ENCODE peak calls at places on chromosomes 5 and 9, in four cellular contexts. One of them, this sample, is unnamed.

GRCh38 chr5:6342689-6343315 is 35.5 kb downstream of the MED10 start:
- DNase-seq in HepG2: no peak
- DNase-seq in GM12878: no peak
- DNase-seq in K562: no peak
- DNase-seq in this sample: no peak

GRCh38 chr5:80713640-80714039 is 58.9 kb upstream of the DHFR start:
- DNase-seq in K562: no peak
- DNase-seq in HepG2: no peak
- DNase-seq in GM12878: no peak
- DNase-seq in this sample: no peak

GRCh38 chr5:132500931-132501628 is 10.5 kb upstream of the IRF1 start:
- DNase-seq in GM12878: no peak
- DNase-seq in K562: peak
- DNase-seq in HepG2: peak
- DNase-seq in this sample: peak

GRCh38 chr5:84306617-84307016 is 78.1 kb downstream of the EDIL3 start:
- DNase-seq in K562: no peak
- DNase-seq in HepG2: no peak
- DNase-seq in GM12878: no peak
- DNase-seq in this sample: no peak

GRCh38 chr5:66897355-66897754 is 299.2 kb downstream of the CD180 start:
- DNase-seq in HepG2: no peak
- DNase-seq in K562: no peak
- DNase-seq in GM12878: no peak
- DNase-seq in this sample: no peak

GRCh38 chr9:71685394-71685793 is 82.9 kb downstream of the CEMIP2 start:
- DNase-seq in GM12878: no peak
- DNase-seq in K562: no peak
- DNase-seq in HepG2: no peak
- DNase-seq in this sample: no peak

GRCh38 chr5:67538855-67539506 is 342.4 kb upstream of the CD180 start:
- DNase-seq in GM12878: no peak
- DNase-seq in K562: no peak
- DNase-seq in HepG2: no peak
- DNase-seq in this sample: no peak

GRCh38 chr9:23621166-23621565 is 204.9 kb downstream of the ELAVL2 start:
- DNase-seq in GM12878: no peak
- DNase-seq in HepG2: no peak
- DNase-seq in K562: no peak
- DNase-seq in this sample: no peak

GRCh38 chr5:170757182-170757601 is 26.3 kb upstream of the GABRP start:
- DNase-seq in K562: no peak
- DNase-seq in HepG2: peak
- DNase-seq in GM12878: peak
- DNase-seq in this sample: no peak

GRCh38 chr9:123314617-123315016 is 41.4 kb upstream of the CRB2 start:
- DNase-seq in HepG2: no peak
- DNase-seq in K562: no peak
- DNase-seq in GM12878: no peak
- DNase-seq in this sample: no peak

GRCh38 chr9:129322022-129322621 is 144.1 kb upstream of the IER5L start:
- DNase-seq in HepG2: no peak
- DNase-seq in GM12878: no peak
- DNase-seq in K562: no peak
- DNase-seq in this sample: no peak

GRCh38 chr9:25048098-25048497 is 502.4 kb upstream of the IZUMO3 start:
- DNase-seq in GM12878: no peak
- DNase-seq in K562: no peak
- DNase-seq in HepG2: no peak
- DNase-seq in this sample: no peak

GRCh38 chr9:113515862-113516261 is 52.3 kb downstream of the RGS3 start:
- DNase-seq in GM12878: no peak
- DNase-seq in K562: no peak
- DNase-seq in HepG2: no peak
- DNase-seq in this sample: no peak

GRCh38 chr9:131639771-131640437 is 94.6 kb downstream of the PRRT1B start:
- DNase-seq in GM12878: no peak
- DNase-seq in HepG2: no peak
- DNase-seq in K562: no peak
- DNase-seq in this sample: no peak

GRCh38 chr9:131640438-131641181 is 95.3 kb downstream of the PRRT1B start:
- DNase-seq in GM12878: no peak
- DNase-seq in HepG2: no peak
- DNase-seq in K562: no peak
- DNase-seq in this sample: no peak

GRCh38 chr9:131645078-131645776 is 94.6 kb downstream of the RAPGEF1 start:
- DNase-seq in GM12878: no peak
- DNase-seq in HepG2: no peak
- DNase-seq in K562: no peak
- DNase-seq in this sample: no peak

GRCh38 chr9:131641618-131642495 is 96.5 kb downstream of the PRRT1B start:
- DNase-seq in HepG2: no peak
- DNase-seq in K562: no peak
- DNase-seq in GM12878: no peak
- DNase-seq in this sample: no peak

DNA sequence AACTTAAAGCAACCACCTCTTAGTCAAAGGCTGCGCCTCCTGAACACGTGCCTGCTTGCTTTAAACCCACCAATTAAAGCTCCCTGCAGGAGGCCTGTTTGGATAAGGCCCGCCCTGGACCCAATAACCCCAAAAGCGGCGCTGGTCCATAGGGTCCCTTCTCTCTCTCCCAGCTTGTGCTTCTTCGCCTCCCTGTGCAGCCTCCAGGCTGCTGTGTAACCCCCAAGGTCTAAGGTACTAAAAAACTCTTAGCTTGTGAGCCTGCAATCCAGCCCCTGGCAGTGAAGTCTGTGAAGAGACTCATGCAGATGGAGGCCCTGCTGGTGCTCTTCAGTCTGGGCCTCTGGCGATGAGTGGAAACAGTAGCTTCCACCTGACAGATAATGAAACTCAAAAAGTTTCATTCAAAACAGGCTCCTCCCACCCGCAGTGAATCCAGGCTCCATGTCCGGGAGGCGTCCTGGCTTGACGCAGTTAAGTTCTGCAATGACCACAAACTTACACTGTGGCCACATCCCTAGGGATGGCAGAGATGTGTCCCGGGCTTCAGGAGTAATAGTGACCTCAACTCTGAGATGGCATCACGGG is 97.3 kb downstream of the PRRT1B start:
- DNase-seq in HepG2: no peak
- DNase-seq in GM12878: no peak
- DNase-seq in K562: no peak
- DNase-seq in this sample: no peak
- TF ChIP-seq TARDBP in HepG2: no peak
- TF ChIP-seq TARDBP in GM12878: no peak
- TF ChIP-seq TARDBP in K562: no peak
- TF ChIP-seq TARDBP in this sample: no peak

GRCh38 chr9:85615792-85616191 is 126.0 kb downstream of the AGTPBP1 start:
- DNase-seq in K562: no peak
- DNase-seq in GM12878: no peak
- DNase-seq in HepG2: no peak
- DNase-seq in this sample: no peak

GRCh38 chr9:85605905-85606304 is 135.8 kb downstream of the AGTPBP1 start:
- DNase-seq in GM12878: no peak
- DNase-seq in HepG2: no peak
- DNase-seq in K562: no peak
- DNase-seq in this sample: no peak

GRCh38 chr9:85610074-85610855 is 131.5 kb downstream of the AGTPBP1 start:
- DNase-seq in K562: peak
- DNase-seq in HepG2: peak
- DNase-seq in GM12878: peak
- DNase-seq in this sample: peak
- TF ChIP-seq BHLHE40 in K562: no peak
- TF ChIP-seq BHLHE40 in HepG2: no peak
- TF ChIP-seq BHLHE40 in GM12878: no peak
- TF ChIP-seq BHLHE40 in this sample: no peak

DNA sequence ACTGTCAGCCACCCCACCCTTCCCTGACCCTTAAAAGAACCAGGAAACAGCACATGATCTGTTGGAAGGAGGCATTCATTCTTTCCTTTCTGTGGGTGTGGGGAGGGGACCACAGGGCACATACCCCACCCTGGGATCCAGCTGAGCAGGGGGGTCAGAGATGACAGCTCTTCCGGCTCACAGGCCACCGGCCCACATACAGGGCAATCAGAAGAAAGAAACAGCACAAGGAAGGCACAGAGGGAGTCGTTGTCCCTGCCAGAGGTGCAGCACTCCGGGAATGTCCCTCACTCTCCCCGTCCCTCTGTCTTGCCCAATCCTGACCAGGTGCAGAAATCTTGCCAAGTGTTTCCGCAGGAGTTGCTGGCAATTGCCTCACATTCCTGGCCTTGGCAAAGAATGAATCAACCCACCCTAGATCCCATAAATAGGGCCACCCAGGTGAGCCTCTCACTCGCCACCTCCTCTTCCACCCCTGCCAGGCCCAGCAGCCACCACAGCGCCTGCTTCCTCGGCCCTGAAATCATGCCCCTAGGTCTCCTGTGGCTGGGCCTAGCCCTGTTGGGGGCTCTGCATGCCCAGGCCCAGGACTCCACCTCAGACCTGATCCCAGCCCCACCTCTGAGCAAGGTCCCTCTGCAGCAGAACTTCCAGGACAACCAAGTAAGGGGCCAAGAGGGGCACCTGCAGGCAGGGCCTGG is at the start of gene LCN2:
- DNase-seq in GM12878: no peak
- DNase-seq in K562: peak
- DNase-seq in HepG2: no peak
- DNase-seq in this sample: no peak
- TF ChIP-seq TARDBP in GM12878: no peak
- TF ChIP-seq TARDBP in K562: no peak
- TF ChIP-seq TARDBP in HepG2: no peak
- TF ChIP-seq TARDBP in this sample: no peak

DNA sequence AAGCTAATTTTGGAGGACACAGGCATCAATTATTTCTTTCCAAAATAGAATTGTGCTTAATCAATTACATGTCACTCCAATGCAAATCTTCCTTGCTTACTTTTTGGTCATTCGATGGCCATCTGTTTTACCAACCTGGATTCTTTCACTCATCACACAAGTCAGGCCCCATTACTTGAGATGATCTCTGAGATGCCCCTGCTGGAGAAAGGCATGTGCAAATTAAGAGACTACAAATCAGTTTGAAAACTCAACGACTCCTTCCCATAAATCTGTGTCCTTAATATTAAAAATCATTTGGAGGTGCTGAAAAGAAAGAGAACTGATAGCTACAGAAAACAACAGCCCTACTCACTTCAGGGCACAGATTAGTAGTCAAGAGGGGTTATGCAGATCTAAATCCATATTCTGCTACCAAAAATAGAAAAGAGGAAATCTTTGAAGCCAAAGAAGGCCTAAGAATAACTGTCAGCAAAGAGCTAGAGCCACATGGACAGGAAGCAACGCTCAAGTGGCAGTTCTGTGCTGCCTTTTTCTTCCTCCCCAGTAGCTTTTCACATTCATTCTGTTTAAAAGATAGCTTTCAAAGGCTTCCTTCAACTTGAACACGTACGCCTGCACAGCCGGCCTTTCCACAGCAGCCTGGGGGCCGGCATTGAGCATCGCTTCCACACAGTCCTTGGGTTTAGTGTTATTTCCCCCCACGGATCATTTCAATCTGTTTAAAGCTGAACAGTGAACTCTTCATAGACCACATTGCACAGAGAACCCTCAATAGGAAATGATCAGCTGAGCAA is 79.3 kb upstream of the MAP3K1 start:
- DNase-seq in GM12878: no peak
- DNase-seq in HepG2: no peak
- DNase-seq in K562: no peak
- DNase-seq in this sample: no peak
- TF ChIP-seq BHLHE40 in GM12878: no peak
- TF ChIP-seq BHLHE40 in HepG2: no peak
- TF ChIP-seq BHLHE40 in K562: no peak
- TF ChIP-seq BHLHE40 in this sample: no peak

DNA sequence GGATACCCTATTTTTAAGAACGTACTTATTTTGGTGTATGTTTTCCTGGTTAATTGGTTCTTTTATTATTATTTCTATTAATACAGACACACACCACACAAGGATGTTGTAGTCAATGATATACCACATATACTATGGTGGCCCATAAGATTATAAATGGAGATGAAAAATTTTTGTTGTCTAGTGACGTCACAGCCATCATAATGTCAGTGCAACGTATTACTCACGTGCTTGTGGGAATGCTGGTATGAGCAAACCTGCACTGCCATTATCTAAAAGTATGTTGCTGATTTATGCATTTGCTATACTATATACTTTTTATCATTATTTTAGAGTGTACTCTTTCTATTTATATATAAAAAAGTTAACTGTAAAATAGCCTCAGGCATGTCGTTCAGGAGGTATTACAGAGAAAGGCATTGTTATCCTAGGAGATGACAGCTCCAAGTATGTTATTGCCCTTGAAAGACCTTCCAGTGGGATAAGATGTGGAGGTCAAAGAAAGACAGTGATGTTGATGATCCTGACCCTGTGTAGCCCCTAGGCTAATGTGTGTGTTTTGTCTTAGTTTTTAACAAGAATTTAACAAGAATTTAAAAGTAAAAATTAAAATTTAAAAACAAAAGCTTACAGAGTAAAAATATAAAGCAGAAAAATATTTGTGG is 65.6 kb upstream of the SGCD start:
- DNase-seq in HepG2: no peak
- DNase-seq in GM12878: no peak
- DNase-seq in K562: no peak
- DNase-seq in this sample: no peak
- TF ChIP-seq TARDBP in HepG2: no peak
- TF ChIP-seq TARDBP in GM12878: no peak
- TF ChIP-seq TARDBP in K562: no peak
- TF ChIP-seq TARDBP in this sample: no peak